ENCODE peak calls at places on chromosomes 6 and 20, in seven cellular contexts. O, L, V, U, B, J and G are unnamed samples.

GRCh38 chr6:142918339-142919042 is 26.5 kb downstream of the HIVEP2 start:
- DNase-seq in U (no peak), V (no peak), O (no peak), J (no peak), L (peak; percentile 68), B (no peak), G (no peak)

GRCh38 chr20:34249291-34249690 is 8.1 kb downstream of the ASIP start:
- DNase-seq in B (no peak), L (peak; percentile 69), V (no peak), O (no peak), J (no peak), U (no peak), G (peak; percentile 86)

GRCh38 chr6:148629197-148629909 is 117.5 kb upstream of the UST start:
- DNase-seq in V (no peak), O (no peak), B (no peak), L (peak; percentile 71), J (no peak), U (peak; percentile 32), G (no peak)

GRCh38 chr6:157531986-157532365 is 151.0 kb downstream of the ZDHHC14 start:
- DNase-seq in U (no peak), V (no peak), J (no peak), L (no peak), O (peak; percentile 84), B (no peak), G (no peak)

GRCh38 chr6:63573899-63574553 is 1.7 kb downstream of the LOC128125822 start:
- DNase-seq in B (peak; percentile 64), O (no peak), L (peak; percentile 66), J (no peak), V (no peak), U (peak; percentile 44), G (peak; percentile 59)

GRCh38 chr20:6819599-6819998 is 52.1 kb downstream of the BMP2 start:
- DNase-seq in B (no peak), L (no peak), V (no peak), O (no peak), J (no peak), U (no peak), G (peak; percentile 27)

GRCh38 chr20:33132858-33133615 is 34.9 kb upstream of the BPIFA2 start:
- DNase-seq in J (no peak), L (no peak), O (no peak), U (peak; percentile 47), B (no peak), V (no peak), G (no peak)

GRCh38 chr6:131317516-131317915 is 182.2 kb downstream of the AKAP7 start:
- DNase-seq in O (no peak), J (no peak), U (no peak), B (no peak), V (no peak), L (peak; percentile 44), G (no peak)

GRCh38 chr6:169169375-169169774 is 84.3 kb downstream of the THBS2 start:
- DNase-seq in U (peak; percentile 49), O (no peak), V (no peak), B (no peak), L (no peak), J (no peak), G (no peak)

GRCh38 chr6:107730106-107730505 is 94.0 kb downstream of the SCML4 start:
- DNase-seq in U (no peak), O (no peak), J (no peak), B (no peak), L (no peak), V (no peak), G (no peak)

GRCh38 chr6:25381077-25381476 is 101.9 kb downstream of the CARMIL1 start:
- DNase-seq in B (no peak), O (no peak), V (no peak), J (no peak), U (no peak), L (no peak), G (no peak)

GRCh38 chr6:149567194-149567586 is 1.0 kb downstream of the GINM1 start:
- DNase-seq in O (no peak), U (no peak), J (no peak), B (peak; percentile 45), V (no peak), L (no peak), G (peak; percentile 24)

GRCh38 chr6:90978046-90978445 is 391.2 kb upstream of the MAP3K7 start:
- DNase-seq in L (no peak), U (no peak), V (no peak), J (no peak), O (no peak), B (no peak), G (no peak)

GRCh38 chr6:70411542-70411941 is 1.8 kb upstream of the FAM135A start:
- DNase-seq in L (no peak), V (no peak), B (no peak), J (no peak), O (no peak), U (no peak), G (no peak)

GRCh38 chr6:19535351-19535750 is 301.8 kb upstream of the ID4 start:
- DNase-seq in U (no peak), O (no peak), J (no peak), L (no peak), V (no peak), B (no peak), G (no peak)

GRCh38 chr6:137402143-137402542 is 92.1 kb downstream of the OLIG3 start:
- DNase-seq in J (no peak), O (no peak), L (no peak), U (no peak), B (no peak), V (no peak), G (no peak)
- H3K4me3 ChIP-seq in J (no peak overlapping the region), O (no peak overlapping the region), L (no peak overlapping the region), U (no peak overlapping the region), B (no peak overlapping the region), V (no peak overlapping the region), G (no peak overlapping the region)

DNA sequence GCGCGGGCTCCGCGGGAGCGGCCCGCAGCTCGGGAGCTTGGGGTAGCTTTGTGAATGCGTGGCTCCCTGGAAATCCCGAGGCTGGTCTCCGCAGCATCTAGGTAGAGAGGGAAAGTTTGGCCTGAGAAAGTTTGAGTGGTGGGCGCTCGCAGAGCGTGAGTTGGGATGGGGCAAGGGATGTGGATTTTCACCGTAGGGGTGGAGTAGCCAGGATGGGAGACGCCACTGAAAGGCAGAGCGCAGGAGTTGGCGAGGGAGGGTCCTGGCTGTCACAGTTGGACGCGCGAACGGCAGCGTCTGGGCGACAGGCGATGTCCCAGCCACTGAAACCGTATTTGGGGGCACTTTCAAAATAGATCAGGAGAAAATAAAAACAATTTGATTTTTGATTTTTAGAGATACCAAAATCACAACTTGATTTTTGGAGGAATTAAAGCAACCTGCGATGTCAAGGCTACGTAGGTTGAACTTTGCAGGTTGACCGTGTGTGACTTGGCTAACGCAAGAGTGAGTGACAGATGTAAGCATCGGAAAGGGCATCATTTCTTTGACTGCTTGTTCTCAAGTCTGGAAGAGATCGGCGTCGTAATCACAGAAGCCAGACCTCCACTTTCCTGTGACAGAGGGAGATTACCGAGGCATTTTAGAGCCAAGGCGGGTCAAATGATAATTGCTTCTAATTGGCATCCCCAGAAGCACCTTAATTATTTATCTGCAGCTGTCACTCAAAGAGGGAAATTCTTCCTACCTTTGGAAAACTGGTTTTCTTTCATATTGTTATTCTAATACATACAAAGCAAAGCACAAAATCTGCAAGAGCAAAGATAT is 646 bp downstream of the HEY2 start:
- DNase-seq in O (no peak), V (peak; percentile 40), L (no peak), U (peak; percentile 54), B (peak; percentile 27), J (no peak), G (peak; percentile 42)
- H3K4me3 ChIP-seq in O (peak overlapping the region; percentile 73), V (peak overlapping the region; percentile 79), L (peak overlapping the region; percentile 45), U (peak overlapping the region; percentile 90), B (peak overlapping the region; percentile 73), J (peak overlapping the region; percentile 81), G (peak overlapping the region; percentile 90)

GRCh38 chr20:64077541-64077875 is 1.8 kb downstream of the RGS19 start:
- DNase-seq in J (no peak), O (no peak), B (no peak), V (no peak), L (no peak), U (no peak), G (no peak)
- H3K4me3 ChIP-seq in J (no peak overlapping the region), O (peak overlapping the region; percentile 81), B (peak overlapping the region; percentile 94), V (peak overlapping the region; percentile 90), L (no peak overlapping the region), U (no peak overlapping the region), G (no peak overlapping the region)

GRCh38 chr6:111566873-111567517 is 38.7 kb downstream of the TRAF3IP2 start:
- DNase-seq in B (no peak), O (no peak), V (no peak), U (no peak), J (no peak), L (peak; percentile 50), G (no peak)
- H3K4me3 ChIP-seq in B (no peak overlapping the region), O (no peak overlapping the region), V (peak overlapping the region; percentile 47), U (no peak overlapping the region), J (no peak overlapping the region), L (no peak overlapping the region), G (no peak overlapping the region)

GRCh38 chr6:41136911-41137310 is 17.2 kb downstream of the TREML1 start:
- DNase-seq in U (no peak), O (no peak), V (no peak), J (no peak), B (no peak), L (no peak), G (no peak)

GRCh38 chr6:41132254-41132653 is 21.9 kb downstream of the TREML1 start:
- DNase-seq in V (no peak), J (no peak), O (no peak), L (no peak), B (no peak), U (no peak), G (no peak)

DNA sequence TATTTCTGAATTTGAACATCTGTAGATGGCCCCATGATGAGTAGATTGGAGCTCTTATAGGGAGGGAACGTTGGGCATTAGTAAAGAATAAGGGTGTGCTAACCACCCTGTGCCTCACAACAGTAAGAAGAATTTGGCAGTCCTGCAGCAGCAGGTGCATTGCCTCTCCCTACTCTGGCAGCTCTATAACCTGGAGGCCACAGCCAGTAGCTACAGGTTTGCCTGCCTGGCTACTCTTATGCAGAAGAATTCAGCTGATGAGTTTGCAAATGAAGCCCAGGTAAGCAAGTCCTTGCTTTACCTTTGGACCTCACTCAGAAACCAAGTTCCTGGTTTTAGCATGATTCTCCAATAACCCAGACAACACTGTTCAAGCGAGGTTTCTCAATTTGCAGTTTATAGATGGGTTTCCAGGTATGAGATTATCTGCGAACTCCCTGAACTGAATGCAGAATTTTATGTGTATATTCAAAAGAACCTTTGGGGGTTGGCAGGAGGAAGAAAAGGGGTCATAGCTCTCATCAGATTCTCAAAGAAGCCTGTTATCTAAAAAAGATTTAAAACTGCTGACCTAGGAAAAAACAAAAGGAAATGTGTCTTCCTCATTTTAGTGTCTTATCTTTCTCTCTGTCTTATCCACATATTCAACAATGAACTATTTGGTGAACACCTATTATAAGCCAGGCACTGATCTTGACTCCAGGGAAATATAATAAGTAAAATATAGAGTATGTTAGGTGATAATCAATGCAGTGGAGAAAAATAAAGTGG is 18.9 kb downstream of the TREML1 start:
- DNase-seq in J (no peak), V (no peak), L (no peak), O (no peak), B (no peak), U (no peak), G (no peak)
- H3K4me3 ChIP-seq in J (no peak overlapping the region), V (no peak overlapping the region), L (no peak overlapping the region), O (no peak overlapping the region), B (no peak overlapping the region), U (no peak overlapping the region), G (no peak overlapping the region)